ENCODE peak calls at places on chromosomes 13 and 19, in four cellular contexts. H is HepG2, K is NT2/D1, T is H1. X is an unnamed sample.

GRCh38 chr13:20389696-20390525 is 135.7 kb downstream of the CRYL1 start:
- DNase-seq in K (no peak), H (no peak), T (no peak), X (no peak)

GRCh38 chr13:99605417-99606321 is 104.4 kb downstream of the TM9SF2 start:
- DNase-seq in H (peak), T (peak), K (no peak), X (no peak)

GRCh38 chr19:21947775-21948174 is 63.0 kb downstream of the ZNF208 start:
- DNase-seq in T (peak), H (no peak), K (peak), X (no peak)

GRCh38 chr13:21326155-21327030 is 132.7 kb downstream of the ZDHHC20 start:
- DNase-seq in T (peak), K (peak), H (no peak), X (no peak)

GRCh38 chr13:35957174-35957867 is 173.9 kb downstream of the DCLK1 start:
- DNase-seq in T (no peak), K (no peak), H (no peak), X (no peak)

GRCh38 chr13:48571121-48571901 is 38.4 kb upstream of the RCBTB2 start:
- DNase-seq in H (no peak), K (no peak), T (no peak), X (no peak)

GRCh38 chr19:12374026-12374425 is 8.5 kb upstream of the ZNF442 start:
- DNase-seq in K (no peak), H (no peak), T (no peak), X (no peak)

GRCh38 chr13:109979186-109979585 is 192.8 kb upstream of the IRS2 start:
- DNase-seq in T (no peak), H (no peak), K (no peak), X (no peak)

GRCh38 chr19:50705422-50706019 is 14.1 kb downstream of the SHANK1 start:
- DNase-seq in K (no peak), H (peak), T (peak), X (peak)

GRCh38 chr19:21317821-21318220 is 11.4 kb downstream of the ZNF708 start:
- DNase-seq in H (no peak), K (no peak), T (no peak), X (no peak)

GRCh38 chr19:19627716-19628498 is at the start of gene LPAR2:
- DNase-seq in K (no peak), H (no peak), T (peak), X (no peak)

GRCh38 chr13:45105895-45106294 is 14.4 kb upstream of the GTF2F2 start:
- DNase-seq in K (no peak), T (no peak), H (no peak), X (no peak)

GRCh38 chr13:25375727-25376358 is 4.1 kb downstream of the ATP8A2 start:
- DNase-seq in T (peak), H (peak), K (no peak), X (no peak)

GRCh38 chr19:3966051-3967017 is 4.6 kb downstream of the DAPK3 start:
- DNase-seq in K (no peak), H (no peak), T (no peak), X (no peak)

GRCh38 chr19:5403968-5404640 is 51.1 kb upstream of the ZNRF4 start:
- DNase-seq in T (peak), H (peak), K (peak), X (no peak)

GRCh38 chr19:1747285-1748114 is 5.8 kb upstream of the ONECUT3 start:
- DNase-seq in H (peak), T (no peak), K (peak), X (no peak)

GRCh38 chr13:74316531-74316930 is 182.3 kb upstream of the KLF12 start:
- DNase-seq in T (no peak), H (no peak), K (no peak), X (no peak)

GRCh38 chr19:56423985-56424353 is 19.8 kb downstream of the ZNF583 start:
- DNase-seq in H (no peak), K (no peak), T (no peak), X (no peak)

GRCh38 chr19:9645466-9645865 is 24.4 kb upstream of the ZNF561 start:
- DNase-seq in T (no peak), H (no peak), K (no peak), X (no peak)

GRCh38 chr19:57317503-57317902 is 2.8 kb upstream of the ZNF543 start:
- DNase-seq in T (no peak), H (no peak), K (no peak), X (no peak)

GRCh38 chr19:54172764-54173699 is at the start of gene TMC4:
- DNase-seq in T (peak), K (no peak), H (no peak), X (no peak)

GRCh38 chr13:75302031-75302430 is 179.9 kb downstream of the TBC1D4 start:
- DNase-seq in K (no peak), T (no peak), H (peak), X (no peak)

GRCh38 chr13:90414691-90415596 is 932.5 kb upstream of the MIR17HG start:
- DNase-seq in H (no peak), T (no peak), K (no peak), X (no peak)

GRCh38 chr13:20487927-20488326 is 37.7 kb downstream of the CRYL1 start:
- DNase-seq in K (no peak), H (no peak), T (no peak), X (no peak)

GRCh38 chr19:16328824-16329482 is 4.3 kb downstream of the KLF2 start:
- DNase-seq in T (no peak), H (no peak), K (no peak), X (no peak)

GRCh38 chr13:112446347-112446861 is 70.2 kb downstream of the SPACA7 start:
- DNase-seq in K (no peak), H (no peak), T (no peak), X (no peak)

GRCh38 chr19:40600086-40600917 is 867 bp upstream of the LTBP4 start:
- DNase-seq in H (no peak), T (no peak), K (no peak), X (no peak)
- TF ChIP-seq YY1 in H (no peak), T (no peak), K (no peak), X (no peak)

GRCh38 chr19:30564551-30565011 is 192.4 kb downstream of the ZNF536 start:
- DNase-seq in K (no peak), H (no peak), T (no peak), X (no peak)

GRCh38 chr19:30567535-30568232 is 195.5 kb downstream of the ZNF536 start:
- DNase-seq in H (no peak), T (no peak), K (no peak), X (no peak)

GRCh38 chr19:30563691-30564090 is 191.5 kb downstream of the ZNF536 start:
- DNase-seq in H (no peak), K (no peak), T (no peak), X (no peak)

GRCh38 chr19:30565680-30566079 is 193.5 kb downstream of the ZNF536 start:
- DNase-seq in K (no peak), H (no peak), T (no peak), X (no peak)

DNA sequence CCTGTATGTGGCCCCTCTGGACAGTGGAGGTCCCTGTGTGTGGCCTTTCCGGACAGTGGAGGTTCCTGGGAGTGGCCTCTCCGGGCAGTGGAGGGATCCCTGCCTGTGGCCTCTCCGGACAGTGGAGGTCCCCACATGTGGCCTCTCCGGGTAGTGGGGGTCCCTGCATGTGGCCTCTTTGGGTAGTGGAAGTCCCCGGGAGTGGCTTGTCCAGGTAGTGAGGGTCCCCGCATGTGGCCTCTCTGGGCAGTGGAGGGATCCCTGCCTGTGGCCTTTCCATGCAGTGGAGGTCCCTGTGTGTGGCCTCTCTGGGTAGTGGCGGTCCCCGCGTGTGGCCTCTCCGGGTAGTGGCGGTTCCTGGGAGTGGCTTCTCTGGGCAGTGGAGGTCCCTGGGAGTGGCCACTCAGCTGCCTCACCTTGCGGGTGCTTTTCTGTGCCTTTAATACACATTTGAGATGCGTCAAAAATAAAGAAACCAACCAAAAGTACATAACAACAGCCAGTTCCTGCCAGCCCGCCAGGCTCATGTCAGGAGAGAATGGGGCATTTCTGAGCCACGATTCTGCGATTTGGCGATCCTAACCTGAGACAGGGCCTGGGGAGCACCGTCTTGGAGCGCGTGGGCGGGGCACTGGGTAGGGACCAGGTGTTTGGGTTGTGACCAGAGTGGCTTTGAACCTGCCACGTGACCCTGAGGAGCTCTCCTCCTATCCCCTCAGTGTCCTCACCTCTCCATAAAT is 194.7 kb downstream of the ZNF536 start:
- DNase-seq in T (no peak), K (no peak), H (no peak), X (no peak)
- TF ChIP-seq SUZ12 in T (no peak), K (no peak), H (no peak), X (no peak)

DNA sequence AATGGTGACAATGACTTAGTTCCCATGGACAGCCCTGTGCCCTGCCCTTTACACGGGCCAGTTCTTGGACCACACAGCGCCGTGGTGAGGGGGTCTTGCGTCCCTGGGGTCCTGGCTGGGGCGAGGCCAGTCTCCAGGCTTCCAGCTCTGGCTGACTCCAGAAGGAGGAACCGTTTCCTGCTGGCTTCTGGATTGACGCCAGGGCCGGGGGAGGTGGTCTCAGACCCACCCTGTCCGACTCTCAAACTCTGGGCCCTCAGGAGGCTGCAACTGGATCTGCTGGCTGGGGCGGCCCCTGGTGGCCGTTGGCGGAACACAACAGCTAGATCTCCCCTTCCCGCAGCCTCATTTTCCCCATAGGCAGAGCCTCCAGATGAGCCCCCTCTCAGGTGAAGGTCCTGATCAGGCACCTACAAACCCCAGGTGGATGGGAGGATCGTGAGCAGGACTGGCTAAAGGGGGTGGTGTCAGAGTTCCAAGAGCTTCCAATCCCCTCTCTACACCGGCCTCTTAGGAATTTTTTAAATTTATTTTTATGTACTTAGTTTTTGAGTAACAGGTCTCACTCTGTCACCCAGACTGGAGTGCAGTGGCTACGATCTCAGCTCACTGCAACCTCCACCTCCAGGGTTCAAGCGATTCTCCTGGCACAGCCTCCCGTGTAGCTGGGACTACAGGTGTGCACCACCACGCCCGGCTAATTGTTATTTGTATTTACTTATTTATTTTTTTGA is 8.0 kb downstream of the CCDC194 start:
- DNase-seq in K (no peak), T (peak), H (peak), X (no peak)
- TF ChIP-seq YY1 in K (no peak), T (no peak), H (no peak), X (peak)

GRCh38 chr19:36026091-36026876 is 6.4 kb downstream of the CLIP3 start:
- DNase-seq in T (no peak), K (no peak), H (no peak), X (no peak)

GRCh38 chr19:36023432-36023831 is 9.2 kb downstream of the CLIP3 start:
- DNase-seq in T (no peak), H (no peak), K (no peak), X (no peak)

GRCh38 chr19:36028313-36029041 is 4.2 kb downstream of the CLIP3 start:
- DNase-seq in K (no peak), H (no peak), T (no peak), X (no peak)

GRCh38 chr19:36027696-36028095 is 5.0 kb downstream of the CLIP3 start:
- DNase-seq in T (no peak), H (no peak), K (no peak), X (no peak)

DNA sequence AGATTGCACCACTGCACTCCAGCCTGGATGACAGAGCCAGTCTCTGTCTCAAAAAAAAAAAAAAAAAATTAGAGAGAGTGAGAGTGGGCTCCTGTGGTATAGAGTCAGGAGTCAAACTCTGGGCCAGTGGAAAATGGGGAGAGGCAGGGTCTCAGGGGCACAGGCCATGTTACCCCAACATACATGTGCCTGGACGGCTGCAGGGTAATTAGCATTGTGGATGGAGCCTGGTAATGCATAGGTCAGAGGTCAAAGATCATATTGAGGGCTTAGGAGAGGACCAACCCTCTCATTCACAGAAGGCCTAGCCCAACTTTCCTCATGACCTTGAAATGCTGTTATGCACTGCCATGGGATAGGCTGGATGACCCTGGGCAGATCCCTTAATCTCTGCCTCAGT is 7.1 kb downstream of the CLIP3 start:
- DNase-seq in T (no peak), H (no peak), K (no peak), X (no peak)
- TF ChIP-seq SUZ12 in T (no peak), H (no peak), K (no peak), X (no peak)

GRCh38 chr13:79483302-79483701 is 2.3 kb downstream of the NDFIP2 start:
- DNase-seq in K (no peak), T (no peak), H (no peak), X (no peak)
- TF ChIP-seq YY1 in K (no peak), T (no peak), H (no peak), X (no peak)

GRCh38 chr13:23182142-23182541 is 1.4 kb downstream of the SGCG start:
- DNase-seq in K (no peak), T (no peak), H (no peak), X (no peak)

GRCh38 chr13:23183292-23183691 is 2.5 kb downstream of the SGCG start:
- DNase-seq in H (no peak), K (no peak), T (no peak), X (no peak)

GRCh38 chr13:23185542-23185941 is 4.8 kb downstream of the SGCG start:
- DNase-seq in K (no peak), T (no peak), H (no peak), X (no peak)

GRCh38 chr13:23175920-23176319 is 4.9 kb upstream of the SGCG start:
- DNase-seq in H (no peak), T (no peak), K (no peak), X (no peak)

DNA sequence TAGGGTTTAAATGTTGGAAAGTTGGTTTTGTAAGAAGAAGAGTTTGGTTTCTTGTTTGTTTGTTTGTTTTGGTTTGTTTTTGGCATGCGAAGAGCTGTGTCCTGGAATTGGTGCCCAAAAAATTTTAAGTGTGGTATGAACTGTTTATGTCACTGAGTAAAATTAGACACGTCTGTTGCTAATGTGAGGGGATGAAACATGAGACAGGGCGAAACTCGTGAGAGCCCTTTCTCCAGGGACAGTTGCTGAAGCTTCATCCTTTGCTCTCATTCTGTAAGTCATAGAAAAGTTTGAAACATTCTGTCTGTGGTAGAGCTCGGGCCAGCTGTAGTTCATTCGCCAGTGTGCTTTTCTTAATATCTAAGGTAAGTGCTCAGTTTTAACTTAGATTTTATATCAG is at the start of gene SGCG:
- DNase-seq in H (no peak), K (no peak), T (no peak), X (no peak)
- TF ChIP-seq SUZ12 in H (no peak), K (no peak), T (no peak), X (no peak)

DNA sequence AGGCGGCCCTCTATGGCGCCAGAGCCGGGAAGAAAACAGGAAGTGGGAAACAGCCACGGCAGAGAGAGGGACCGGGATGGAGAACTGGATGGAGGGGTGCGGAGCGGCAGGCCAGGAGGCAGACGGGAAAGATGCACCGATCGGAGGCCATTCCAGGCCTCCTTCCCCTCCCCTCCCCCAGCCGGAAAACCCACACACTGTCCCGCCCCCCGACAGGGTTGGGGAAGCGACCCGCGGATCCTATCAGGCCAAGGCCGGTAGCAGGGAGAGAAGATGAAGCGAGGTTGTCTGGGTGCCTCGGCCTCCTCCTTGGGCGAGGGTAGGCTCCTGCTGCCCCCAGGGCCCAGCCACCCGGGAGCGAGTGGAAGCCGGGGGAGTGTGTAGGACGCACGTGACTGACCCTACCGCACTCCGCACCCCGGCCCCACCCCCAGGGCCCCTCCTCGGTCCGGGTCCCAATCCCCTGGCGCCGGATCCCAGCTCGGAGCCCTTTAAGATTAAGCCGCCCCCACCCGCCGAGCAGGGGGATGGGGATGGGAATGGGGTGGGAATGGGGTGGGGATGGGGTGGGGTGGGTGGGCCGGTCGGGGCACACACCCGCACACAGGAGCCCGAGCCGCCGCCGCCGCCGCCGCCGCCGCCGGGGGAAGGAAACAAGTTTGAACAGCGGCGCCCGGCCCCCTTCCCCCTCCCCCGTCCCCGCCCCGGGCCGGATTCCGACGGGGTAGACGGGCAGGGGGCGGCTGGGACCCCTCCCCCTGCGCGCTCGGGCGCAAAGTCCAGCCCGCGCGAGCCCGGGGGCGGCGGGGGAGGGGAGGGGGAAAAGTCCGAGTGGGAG is 1.5 kb downstream of the ERF start:
- DNase-seq in H (peak), T (peak), K (no peak), X (no peak)
- TF ChIP-seq YY1 in H (no peak), T (no peak), K (no peak), X (peak)

X was measured in GM12878.